ENCODE peak calls at places on chromosomes 2 and 18, in five cellular contexts. One of them, this sample, is unnamed.

GRCh38 chr2:172740871-172741270 is 5.2 kb downstream of the RAPGEF4 start:
- DNase-seq in PC-3: no peak
- DNase-seq in SK-N-SH: no peak
- DNase-seq in fibroblast of lung: no peak
- DNase-seq in GM13976: no peak
- DNase-seq in this sample: no peak

GRCh38 chr2:161981679-161982300 is 92.2 kb downstream of the DPP4 start:
- DNase-seq in PC-3: no peak
- DNase-seq in SK-N-SH: no peak
- DNase-seq in fibroblast of lung: no peak
- DNase-seq in GM13976: no peak
- DNase-seq in this sample: no peak

GRCh38 chr18:76958692-76959341 is 136.5 kb downstream of the ZNF236 start:
- DNase-seq in PC-3: no peak
- DNase-seq in SK-N-SH: peak
- DNase-seq in fibroblast of lung: peak
- DNase-seq in GM13976: no peak
- DNase-seq in this sample: no peak

GRCh38 chr2:168583710-168584521 is 127.8 kb downstream of the CERS6 start:
- DNase-seq in PC-3: peak
- DNase-seq in SK-N-SH: no peak
- DNase-seq in fibroblast of lung: peak
- DNase-seq in GM13976: no peak
- DNase-seq in this sample: no peak

GRCh38 chr2:141630531-141630930 is 500.3 kb downstream of the LRP1B start:
- DNase-seq in PC-3: no peak
- DNase-seq in SK-N-SH: no peak
- DNase-seq in fibroblast of lung: no peak
- DNase-seq in GM13976: no peak
- DNase-seq in this sample: no peak

GRCh38 chr2:109112-109809 is 63.0 kb upstream of the FAM110C start:
- DNase-seq in PC-3: peak
- DNase-seq in SK-N-SH: no peak
- DNase-seq in fibroblast of lung: no peak
- DNase-seq in GM13976: no peak
- DNase-seq in this sample: no peak

GRCh38 chr2:145751634-145752033 is 1231.7 kb upstream of the ZEB2 start:
- DNase-seq in PC-3: peak
- DNase-seq in SK-N-SH: no peak
- DNase-seq in fibroblast of lung: peak
- DNase-seq in GM13976: peak
- DNase-seq in this sample: peak

GRCh38 chr2:210199186-210199765 is 26.0 kb downstream of the ACADL start:
- DNase-seq in PC-3: peak
- DNase-seq in SK-N-SH: no peak
- DNase-seq in fibroblast of lung: peak
- DNase-seq in GM13976: peak
- DNase-seq in this sample: no peak

GRCh38 chr2:180191352-180192124 is 184.4 kb upstream of the CWC22 start:
- DNase-seq in PC-3: peak
- DNase-seq in SK-N-SH: no peak
- DNase-seq in fibroblast of lung: peak
- DNase-seq in GM13976: no peak
- DNase-seq in this sample: no peak

GRCh38 chr2:216713691-216714411 is 18.5 kb upstream of the IGFBP5 start:
- DNase-seq in PC-3: peak
- DNase-seq in SK-N-SH: no peak
- DNase-seq in fibroblast of lung: peak
- DNase-seq in GM13976: no peak
- DNase-seq in this sample: no peak

GRCh38 chr2:210954508-210954907 is 398.1 kb downstream of the CPS1 start:
- DNase-seq in PC-3: no peak
- DNase-seq in SK-N-SH: peak
- DNase-seq in fibroblast of lung: no peak
- DNase-seq in GM13976: no peak
- DNase-seq in this sample: no peak

GRCh38 chr2:25042321-25043240 is 705 bp downstream of the EFR3B start:
- DNase-seq in PC-3: peak
- DNase-seq in SK-N-SH: peak
- DNase-seq in fibroblast of lung: peak
- DNase-seq in GM13976: peak
- DNase-seq in this sample: peak

GRCh38 chr2:39725401-39725800 is 53.7 kb downstream of the THUMPD2 start:
- DNase-seq in PC-3: peak
- DNase-seq in SK-N-SH: no peak
- DNase-seq in fibroblast of lung: no peak
- DNase-seq in GM13976: no peak
- DNase-seq in this sample: no peak

GRCh38 chr2:9263388-9263787 is 56.8 kb downstream of the ASAP2 start:
- DNase-seq in PC-3: no peak
- DNase-seq in SK-N-SH: peak
- DNase-seq in fibroblast of lung: no peak
- DNase-seq in GM13976: no peak
- DNase-seq in this sample: no peak

GRCh38 chr18:7666195-7666776 is 99.2 kb downstream of the PTPRM start:
- DNase-seq in PC-3: no peak
- DNase-seq in SK-N-SH: no peak
- DNase-seq in fibroblast of lung: no peak
- DNase-seq in GM13976: no peak
- DNase-seq in this sample: no peak

GRCh38 chr2:23788100-23788499 is 138.8 kb downstream of the ATAD2B start:
- DNase-seq in PC-3: peak
- DNase-seq in SK-N-SH: no peak
- DNase-seq in fibroblast of lung: no peak
- DNase-seq in GM13976: peak
- DNase-seq in this sample: peak

GRCh38 chr2:199765646-199766045 is 85.3 kb downstream of the FTCDNL1 start:
- DNase-seq in PC-3: no peak
- DNase-seq in SK-N-SH: no peak
- DNase-seq in fibroblast of lung: no peak
- DNase-seq in GM13976: no peak
- DNase-seq in this sample: no peak

GRCh38 chr2:199757466-199757865 is 93.5 kb downstream of the FTCDNL1 start:
- DNase-seq in PC-3: no peak
- DNase-seq in SK-N-SH: no peak
- DNase-seq in fibroblast of lung: peak
- DNase-seq in GM13976: no peak
- DNase-seq in this sample: no peak

GRCh38 chr2:199764273-199764800 is 86.7 kb downstream of the FTCDNL1 start:
- DNase-seq in PC-3: no peak
- DNase-seq in SK-N-SH: no peak
- DNase-seq in fibroblast of lung: no peak
- DNase-seq in GM13976: no peak
- DNase-seq in this sample: no peak

GRCh38 chr2:199760574-199760973 is 90.4 kb downstream of the FTCDNL1 start:
- DNase-seq in PC-3: no peak
- DNase-seq in SK-N-SH: no peak
- DNase-seq in fibroblast of lung: no peak
- DNase-seq in GM13976: no peak
- DNase-seq in this sample: no peak
- TF ChIP-seq CTCF in PC-3: no peak
- TF ChIP-seq CTCF in SK-N-SH: no peak
- TF ChIP-seq CTCF in fibroblast of lung: no peak
- TF ChIP-seq CTCF in GM13976: no peak
- TF ChIP-seq CTCF in this sample: no peak

DNA sequence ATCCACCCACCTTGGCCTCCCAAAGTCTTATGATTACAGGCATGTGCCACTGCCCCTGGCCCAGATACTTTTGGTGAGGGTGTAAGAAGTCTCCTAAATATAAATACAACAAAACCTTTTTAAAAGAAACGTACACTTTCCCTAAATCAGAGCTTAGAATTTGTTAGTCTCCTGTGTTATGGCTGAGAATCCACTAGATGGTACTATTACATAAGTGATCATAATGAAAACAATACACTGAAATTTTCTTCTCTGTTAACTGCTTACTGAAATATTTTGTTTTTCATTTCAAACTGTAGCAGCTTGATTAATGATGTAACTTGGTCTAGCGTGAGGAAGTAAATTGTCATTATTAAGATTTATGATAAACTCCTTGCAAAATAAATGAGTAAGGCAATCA is 74.8 kb upstream of the FAM98A start:
- DNase-seq in PC-3: peak
- DNase-seq in SK-N-SH: peak
- DNase-seq in fibroblast of lung: peak
- DNase-seq in GM13976: peak
- DNase-seq in this sample: peak
- TF ChIP-seq CTCF in PC-3: peak
- TF ChIP-seq CTCF in SK-N-SH: peak
- TF ChIP-seq CTCF in fibroblast of lung: no peak
- TF ChIP-seq CTCF in GM13976: peak
- TF ChIP-seq CTCF in this sample: peak

DNA sequence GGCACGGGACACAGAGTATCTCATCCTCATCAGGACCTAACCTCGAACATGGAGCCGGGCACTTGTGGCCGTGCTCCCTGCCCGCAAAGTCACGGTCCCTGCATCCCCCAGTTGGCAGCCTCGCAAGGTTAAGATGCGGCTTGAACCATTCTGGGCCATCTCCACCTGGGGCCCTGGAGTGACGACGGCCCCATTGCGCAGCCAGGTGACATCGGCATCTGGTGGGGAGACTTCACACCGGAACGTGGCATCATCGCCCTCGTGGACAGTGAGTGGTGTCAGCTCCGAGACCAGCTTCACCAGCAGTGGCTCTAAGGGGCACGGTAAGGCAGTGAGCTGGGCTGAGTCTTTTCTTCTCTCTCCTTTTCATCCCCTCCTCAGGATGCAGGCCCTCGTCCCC is 12.6 kb downstream of the TMEM198 start:
- DNase-seq in PC-3: no peak
- DNase-seq in SK-N-SH: no peak
- DNase-seq in fibroblast of lung: no peak
- DNase-seq in GM13976: no peak
- DNase-seq in this sample: no peak
- TF ChIP-seq CTCF in PC-3: no peak
- TF ChIP-seq CTCF in SK-N-SH: no peak
- TF ChIP-seq CTCF in fibroblast of lung: no peak
- TF ChIP-seq CTCF in GM13976: no peak
- TF ChIP-seq CTCF in this sample: no peak

GRCh38 chr18:22167091-22167470 is 2.3 kb upstream of the GATA6 start:
- DNase-seq in PC-3: no peak
- DNase-seq in SK-N-SH: no peak
- DNase-seq in fibroblast of lung: no peak
- DNase-seq in GM13976: no peak
- DNase-seq in this sample: no peak

GRCh38 chr18:22165049-22165602 is 4.3 kb upstream of the GATA6 start:
- DNase-seq in PC-3: no peak
- DNase-seq in SK-N-SH: peak
- DNase-seq in fibroblast of lung: no peak
- DNase-seq in GM13976: no peak
- DNase-seq in this sample: no peak

GRCh38 chr18:22166070-22166972 is 3.1 kb upstream of the GATA6 start:
- DNase-seq in PC-3: no peak
- DNase-seq in SK-N-SH: peak
- DNase-seq in fibroblast of lung: peak
- DNase-seq in GM13976: no peak
- DNase-seq in this sample: no peak

GRCh38 chr18:22164337-22165048 is 4.9 kb upstream of the GATA6 start:
- DNase-seq in PC-3: no peak
- DNase-seq in SK-N-SH: no peak
- DNase-seq in fibroblast of lung: no peak
- DNase-seq in GM13976: no peak
- DNase-seq in this sample: no peak

GRCh38 chr18:22165603-22166069 is 3.8 kb upstream of the GATA6 start:
- DNase-seq in PC-3: no peak
- DNase-seq in SK-N-SH: no peak
- DNase-seq in fibroblast of lung: no peak
- DNase-seq in GM13976: no peak
- DNase-seq in this sample: no peak
- TF ChIP-seq CTCF in PC-3: no peak
- TF ChIP-seq CTCF in SK-N-SH: no peak
- TF ChIP-seq CTCF in fibroblast of lung: no peak
- TF ChIP-seq CTCF in GM13976: no peak
- TF ChIP-seq CTCF in this sample: no peak

DNA sequence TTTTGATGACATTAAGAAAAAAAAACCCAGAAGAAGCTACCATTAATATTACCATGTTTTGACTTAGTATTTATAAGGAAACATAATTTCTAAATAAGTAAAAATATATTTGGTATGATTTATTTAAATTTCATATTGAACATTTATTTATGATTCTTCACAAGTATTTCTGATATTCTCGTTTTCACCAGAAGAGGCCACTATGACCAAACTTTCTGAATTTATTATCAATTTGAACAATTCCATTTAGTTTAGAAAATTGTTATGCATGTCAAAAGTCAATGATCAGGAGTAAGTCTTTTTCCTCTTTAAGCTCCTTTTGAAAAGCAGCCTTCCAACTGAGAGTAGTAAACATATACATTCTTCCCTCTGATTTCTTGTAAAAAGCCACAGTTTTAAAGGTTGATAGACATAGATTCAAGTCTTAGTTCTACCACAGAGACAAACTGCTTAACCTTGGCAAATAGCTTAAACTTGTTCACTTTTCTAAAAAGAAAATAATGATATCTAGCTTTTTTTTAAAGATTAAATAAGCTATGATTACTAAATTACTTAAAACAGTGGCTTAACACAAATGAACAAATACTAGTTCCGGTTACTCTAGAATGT is 329.9 kb downstream of the TRIB2 start:
- DNase-seq in PC-3: peak
- DNase-seq in SK-N-SH: no peak
- DNase-seq in fibroblast of lung: peak
- DNase-seq in GM13976: no peak
- DNase-seq in this sample: no peak
- TF ChIP-seq CTCF in PC-3: peak
- TF ChIP-seq CTCF in SK-N-SH: peak
- TF ChIP-seq CTCF in fibroblast of lung: no peak
- TF ChIP-seq CTCF in GM13976: no peak
- TF ChIP-seq CTCF in this sample: peak

DNA sequence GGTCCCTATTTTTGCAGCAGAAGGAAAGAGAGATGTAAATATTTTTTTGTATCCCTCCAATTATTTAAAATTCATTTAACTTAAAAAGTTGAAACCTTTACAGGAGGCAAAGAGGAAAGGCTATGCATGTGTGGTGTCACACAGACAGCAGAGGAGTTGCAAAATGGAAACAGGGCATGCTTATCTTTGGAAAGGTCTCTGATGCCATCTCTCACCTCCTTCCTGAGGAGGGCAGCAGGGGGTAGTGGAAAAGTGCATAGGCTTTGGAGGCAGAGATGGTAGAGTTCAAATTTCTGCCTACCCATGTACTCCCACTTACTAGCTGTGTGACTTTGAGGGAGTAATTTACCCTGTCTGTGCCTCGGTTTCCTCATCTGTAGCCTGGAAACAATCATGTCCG is 99.6 kb upstream of the MCFD2 start:
- DNase-seq in PC-3: peak
- DNase-seq in SK-N-SH: peak
- DNase-seq in fibroblast of lung: peak
- DNase-seq in GM13976: no peak
- DNase-seq in this sample: no peak
- TF ChIP-seq CTCF in PC-3: peak
- TF ChIP-seq CTCF in SK-N-SH: peak
- TF ChIP-seq CTCF in fibroblast of lung: no peak
- TF ChIP-seq CTCF in GM13976: no peak
- TF ChIP-seq CTCF in this sample: no peak

This sample was measured in GM13977.